ENCODE peak calls at places on chromosomes 6 and 20, in seven cellular contexts. V, A, Y, N, Z, W and J are unnamed samples. For H3K36me3, the result is how much of the 10 kb centered on the place peaks cover.

GRCh38 chr6:150683320-150683719 is 83.6 kb downstream of the PLEKHG1 start:
- DNase-seq in A (peak), V (no peak), Y (no peak), Z (no peak), W (no peak), N (no peak), J (no peak)

GRCh38 chr20:10793741-10794140 is 119.9 kb upstream of the JAG1 start:
- DNase-seq in A (no peak), V (no peak), N (no peak), Z (peak), W (no peak), Y (no peak), J (no peak)

GRCh38 chr20:50987493-50988210 is 29.0 kb downstream of the MOCS3 start:
- DNase-seq in Y (no peak), V (peak), Z (peak), A (peak), W (peak), N (peak), J (peak)

GRCh38 chr6:144856622-144857021 is 571.5 kb downstream of the UTRN start:
- DNase-seq in N (no peak), V (no peak), A (no peak), W (no peak), Y (no peak), Z (no peak), J (no peak)

GRCh38 chr6:126016591-126016990 is 30.3 kb downstream of the TRMT11 start:
- DNase-seq in V (no peak), A (no peak), N (no peak), W (no peak), Z (no peak), Y (no peak), J (no peak)

GRCh38 chr6:4426916-4427315 is 291.5 kb upstream of the ECI2 start:
- DNase-seq in N (no peak), W (no peak), V (no peak), A (no peak), Y (no peak), Z (no peak), J (no peak)

GRCh38 chr6:158026054-158026900 is 44.6 kb downstream of the SYNJ2 start:
- DNase-seq in A (peak), N (peak), Z (peak), W (peak), Y (peak), V (no peak), J (peak)

GRCh38 chr20:32626859-32627636 is 41.9 kb upstream of the NOL4L start:
- DNase-seq in Y (no peak), N (no peak), Z (peak), A (peak), W (peak), V (no peak), J (no peak)

GRCh38 chr20:32274359-32274758 is 3.1 kb upstream of the KIF3B start:
- DNase-seq in A (no peak), Y (no peak), Z (no peak), V (no peak), N (no peak), W (no peak), J (no peak)

GRCh38 chr6:139011980-139012379 is 16.6 kb upstream of the ABRACL start:
- DNase-seq in A (no peak), N (no peak), V (no peak), Z (no peak), Y (no peak), W (no peak), J (no peak)

GRCh38 chr6:52543729-52544324 is 33.0 kb downstream of the TRAM2 start:
- DNase-seq in Z (no peak), N (no peak), A (no peak), W (no peak), V (no peak), Y (no peak), J (no peak)

GRCh38 chr6:71383476-71383875 is 94.9 kb downstream of the OGFRL1 start:
- DNase-seq in Z (no peak), Y (no peak), A (no peak), N (no peak), W (no peak), V (no peak), J (no peak)
- TF ChIP-seq POLR2A in Z (no peak), Y (no peak), A (no peak), N (no peak), W (no peak), V (no peak), J (no peak)

GRCh38 chr6:15518057-15518456 is 144.8 kb downstream of the DTNBP1 start:
- DNase-seq in A (no peak), Y (no peak), V (no peak), Z (peak), W (no peak), N (no peak), J (peak)

GRCh38 chr6:15516923-15517560 is 145.8 kb downstream of the DTNBP1 start:
- DNase-seq in A (no peak), Y (no peak), W (no peak), V (no peak), N (no peak), Z (no peak), J (peak)

GRCh38 chr6:15518878-15519277 is 143.9 kb downstream of the DTNBP1 start:
- DNase-seq in V (no peak), A (no peak), Z (no peak), W (no peak), N (no peak), Y (no peak), J (peak)

GRCh38 chr6:15516378-15516777 is 146.4 kb downstream of the DTNBP1 start:
- DNase-seq in V (no peak), N (no peak), A (no peak), Y (no peak), W (no peak), Z (no peak), J (no peak)

GRCh38 chr6:15517600-15517999 is 145.2 kb downstream of the DTNBP1 start:
- DNase-seq in N (no peak), W (no peak), V (no peak), Y (no peak), Z (no peak), A (no peak), J (peak)
- H3K36me3 ChIP-seq in N (under half), W (under half), V (under half), Y (half or more), Z (under half), A (under half), J (half or more)

DNA sequence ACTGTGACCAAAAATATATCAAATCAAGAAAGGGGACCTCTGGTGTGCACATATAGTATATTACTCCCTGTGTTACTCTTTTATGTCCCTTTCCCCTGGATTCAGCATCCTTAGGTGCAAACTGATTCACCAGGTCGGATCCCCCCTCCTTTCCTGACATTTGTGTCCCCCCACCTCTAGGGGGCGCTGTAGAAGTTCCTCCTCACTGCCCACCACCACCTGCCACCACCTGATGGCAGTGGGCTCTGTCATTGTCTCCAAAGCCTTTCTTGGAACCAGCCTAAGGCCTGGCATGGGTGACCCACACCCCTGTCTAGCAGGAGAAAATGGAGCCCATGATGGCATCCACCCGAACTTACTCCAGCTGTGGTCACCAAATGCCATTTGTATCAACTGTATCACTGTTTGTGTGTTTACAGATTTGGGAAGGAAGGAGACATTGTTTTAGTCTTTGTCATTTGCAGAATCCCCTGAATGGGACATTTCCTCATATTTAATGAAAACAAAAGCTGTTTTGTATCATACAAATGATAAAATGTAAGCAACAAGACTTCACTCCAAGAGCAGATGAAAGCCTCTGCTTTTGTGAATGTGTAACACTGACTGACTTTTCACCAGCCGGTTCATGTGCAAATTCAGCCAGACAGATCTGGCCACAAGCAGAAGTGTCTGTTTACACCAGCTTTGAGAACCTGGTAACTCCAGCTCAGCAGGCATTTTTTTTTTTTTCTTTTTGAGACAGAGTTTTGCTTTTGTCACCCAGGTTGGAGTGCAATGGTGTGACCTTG is 66.2 kb downstream of the ARMC2 start:
- DNase-seq in Y (no peak), Z (no peak), N (no peak), A (no peak), W (no peak), V (no peak), J (no peak)
- TF ChIP-seq CTCF in Y (peak), Z (peak), N (no peak), A (peak), W (peak), V (peak), J (no peak)

GRCh38 chr6:44202332-44202971 is 14.3 kb upstream of the MYMX start:
- DNase-seq in A (no peak), W (no peak), N (no peak), Y (no peak), V (no peak), Z (no peak), J (no peak)

GRCh38 chr6:44199883-44200282 is 16.8 kb upstream of the MYMX start:
- DNase-seq in W (no peak), N (no peak), Z (no peak), V (no peak), A (no peak), Y (no peak), J (no peak)

GRCh38 chr6:44202972-44203750 is 13.6 kb upstream of the MYMX start:
- DNase-seq in A (no peak), W (no peak), Z (no peak), Y (no peak), V (no peak), N (no peak), J (no peak)

GRCh38 chr6:44201638-44202303 is 15.0 kb upstream of the MYMX start:
- DNase-seq in N (no peak), Z (no peak), W (no peak), V (no peak), A (no peak), Y (no peak), J (no peak)

GRCh38 chr6:44201200-44201599 is 15.5 kb upstream of the MYMX start:
- DNase-seq in V (no peak), Z (peak), Y (no peak), W (peak), A (no peak), N (no peak), J (no peak)
- TF ChIP-seq POLR2A in V (no peak), Z (no peak), Y (no peak), W (no peak), A (no peak), N (no peak), J (no peak)